ENCODE peak calls at places on chromosomes 3 and 15, in ten cellular contexts. R is stomach, F is H1, M is SK-N-SH, C is GM12878, Y is upper lobe of left lung, X is suprapubic skin, P is endothelial cell of umbilical vein, V is sigmoid colon, Q is HepG2. Z is an unnamed sample.

GRCh38 chr3:138456961-138457862 is 22.8 kb downstream of the ESYT3 start:
- DNase-seq in R (no peak), F (no peak), M (no peak), C (no peak), Y (no peak), X (peak; percentile 55), P (no peak), V (no peak), Q (no peak), Z (no peak)

GRCh38 chr15:87672309-87672897 is 584.1 kb downstream of the NTRK3 start:
- DNase-seq in R (no peak), F (peak; percentile 13), M (peak; percentile 27), C (no peak), Y (no peak), X (no peak), P (peak; percentile 2), V (no peak), Q (no peak), Z (no peak)

GRCh38 chr3:16912400-16913263 is 27.9 kb downstream of the PLCL2 start:
- DNase-seq in R (no peak), F (no peak), M (no peak), C (peak; percentile 90), Y (no peak), X (no peak), P (no peak), V (no peak), Q (no peak), Z (no peak)

GRCh38 chr15:77002436-77002835 is 7.5 kb downstream of the PSTPIP1 start:
- DNase-seq in R (no peak), F (no peak), M (no peak), C (no peak), Y (no peak), X (no peak), P (no peak), V (no peak), Q (no peak), Z (no peak)

GRCh38 chr3:3821780-3822179 is 22.5 kb downstream of the LRRN1 start:
- DNase-seq in R (no peak), F (no peak), M (no peak), C (no peak), Y (no peak), X (no peak), P (no peak), V (no peak), Q (no peak), Z (no peak)

GRCh38 chr3:28476194-28476593 is 127.6 kb upstream of the AZI2 start:
- DNase-seq in R (no peak), F (no peak), M (peak; percentile 58), C (peak; percentile 5), Y (no peak), X (no peak), P (peak; percentile 41), V (no peak), Q (peak; percentile 23), Z (no peak)

GRCh38 chr3:100865442-100865841 is 127.8 kb downstream of the ABI3BP start:
- DNase-seq in R (no peak), F (no peak), M (no peak), C (no peak), Y (no peak), X (no peak), P (peak; percentile 26), V (no peak), Q (no peak), Z (no peak)

GRCh38 chr3:177789500-177789899 is 592.2 kb upstream of the TBL1XR1 start:
- DNase-seq in R (no peak), F (no peak), M (peak; percentile 27), C (no peak), Y (no peak), X (no peak), P (no peak), V (no peak), Q (no peak), Z (no peak)

GRCh38 chr3:43503067-43503728 is 118.6 kb downstream of the ANO10 start:
- DNase-seq in R (no peak), F (no peak), M (peak; percentile 23), C (no peak), Y (no peak), X (no peak), P (peak; percentile 67), V (no peak), Q (peak; percentile 15), Z (no peak)

GRCh38 chr3:129114455-129114854 is 7.1 kb downstream of the RAB43 start:
- DNase-seq in R (no peak), F (no peak), M (no peak), C (no peak), Y (no peak), X (no peak), P (no peak), V (no peak), Q (no peak), Z (no peak)

GRCh38 chr3:116579843-116580242 is 129.7 kb upstream of the TUSC7 start:
- DNase-seq in R (no peak), F (no peak), M (no peak), C (no peak), Y (no peak), X (no peak), P (no peak), V (no peak), Q (peak; percentile 1), Z (no peak)

DNA sequence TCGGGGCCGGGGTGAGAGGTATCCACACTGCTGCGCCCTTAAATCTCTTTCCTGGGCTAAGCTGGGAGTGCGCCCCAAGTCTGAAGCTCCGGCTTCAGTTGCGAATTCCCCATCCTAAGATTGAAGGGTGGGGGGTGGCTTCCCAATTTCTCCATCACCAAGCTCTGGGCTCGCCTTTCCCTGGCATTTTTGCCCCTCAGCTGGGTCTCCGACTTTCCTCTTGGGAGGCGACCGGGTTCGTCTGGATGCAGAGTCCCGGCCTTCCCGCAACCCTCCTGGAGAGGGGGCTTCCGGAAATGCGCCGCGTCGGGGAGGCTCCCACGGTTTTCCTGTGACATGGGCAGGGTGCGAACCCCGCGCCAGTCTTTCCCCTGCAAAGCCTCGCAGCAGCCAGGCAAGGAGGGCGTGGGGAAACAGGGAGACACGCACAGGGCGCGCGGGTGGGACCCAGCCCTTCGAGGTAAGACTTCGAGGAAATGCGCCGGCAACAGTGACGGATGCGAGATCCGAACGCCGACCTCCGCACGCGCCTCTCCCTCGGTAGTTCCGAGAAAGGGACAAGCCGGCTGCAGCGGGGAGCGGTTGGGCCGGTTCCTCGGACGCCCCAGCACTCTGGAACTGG is 426 bp upstream of the HCN4 start:
- DNase-seq in R (no peak), F (no peak), M (peak; percentile 57), C (no peak), Y (peak; percentile 65), X (no peak), P (no peak), V (no peak), Q (no peak), Z (no peak)
- H3K4me1 ChIP-seq in R (peaks cover 12% of the 10 kb centered on the region), F (peaks cover 45% of the 10 kb centered on the region), M (peaks cover 8% of the 10 kb centered on the region), C (no peaks in the 10 kb centered on the region), Y (peaks cover 11% of the 10 kb centered on the region), X (peaks cover 18% of the 10 kb centered on the region), P (no peaks in the 10 kb centered on the region), V (peaks cover 25% of the 10 kb centered on the region), Q (no peaks in the 10 kb centered on the region), Z (no peaks in the 10 kb centered on the region)

GRCh38 chr15:27685638-27686037 is 413.5 kb downstream of the OCA2 start:
- DNase-seq in R (no peak), F (no peak), M (no peak), C (no peak), Y (no peak), X (no peak), P (no peak), V (no peak), Q (no peak), Z (no peak)

GRCh38 chr15:27690290-27690689 is 408.8 kb downstream of the OCA2 start:
- DNase-seq in R (no peak), F (no peak), M (no peak), C (no peak), Y (no peak), X (no peak), P (no peak), V (no peak), Q (no peak), Z (no peak)

GRCh38 chr15:27683126-27683525 is 416.0 kb downstream of the OCA2 start:
- DNase-seq in R (no peak), F (no peak), M (no peak), C (no peak), Y (no peak), X (no peak), P (no peak), V (no peak), Q (no peak), Z (no peak)

GRCh38 chr15:27686971-27687370 is 412.1 kb downstream of the OCA2 start:
- DNase-seq in R (no peak), F (no peak), M (no peak), C (no peak), Y (no peak), X (no peak), P (no peak), V (no peak), Q (no peak), Z (no peak)

DNA sequence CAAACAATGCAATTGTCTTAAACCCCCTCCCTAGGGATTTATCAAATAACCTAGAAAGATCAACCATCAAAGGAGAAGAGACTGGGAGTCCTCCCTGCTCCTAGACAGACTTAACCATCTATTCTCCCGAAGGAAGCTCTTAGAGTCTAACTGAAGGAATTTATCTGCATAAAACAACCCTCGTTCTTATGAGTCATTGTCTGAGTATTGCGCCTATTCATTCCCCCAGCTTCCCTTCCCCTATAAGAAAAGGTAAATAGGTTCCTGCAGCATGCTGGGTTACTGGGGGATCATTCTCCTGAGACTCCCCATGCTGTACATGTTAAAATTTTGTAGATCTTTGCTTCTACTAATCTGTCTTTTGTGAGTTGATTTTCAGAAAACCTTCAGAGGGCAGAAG is 412.7 kb downstream of the OCA2 start:
- DNase-seq in R (no peak), F (no peak), M (no peak), C (no peak), Y (no peak), X (no peak), P (no peak), V (no peak), Q (no peak), Z (no peak)
- H3K9me3 ChIP-seq in R (no peaks in the 10 kb centered on the region), F (no peaks in the 10 kb centered on the region), M (no peaks in the 10 kb centered on the region), C (no peaks in the 10 kb centered on the region), Y (no peaks in the 10 kb centered on the region), X (no peaks in the 10 kb centered on the region), P (peaks cover 3% of the 10 kb centered on the region), V (no peaks in the 10 kb centered on the region), Q (no peaks in the 10 kb centered on the region), Z (no peaks in the 10 kb centered on the region)

DNA sequence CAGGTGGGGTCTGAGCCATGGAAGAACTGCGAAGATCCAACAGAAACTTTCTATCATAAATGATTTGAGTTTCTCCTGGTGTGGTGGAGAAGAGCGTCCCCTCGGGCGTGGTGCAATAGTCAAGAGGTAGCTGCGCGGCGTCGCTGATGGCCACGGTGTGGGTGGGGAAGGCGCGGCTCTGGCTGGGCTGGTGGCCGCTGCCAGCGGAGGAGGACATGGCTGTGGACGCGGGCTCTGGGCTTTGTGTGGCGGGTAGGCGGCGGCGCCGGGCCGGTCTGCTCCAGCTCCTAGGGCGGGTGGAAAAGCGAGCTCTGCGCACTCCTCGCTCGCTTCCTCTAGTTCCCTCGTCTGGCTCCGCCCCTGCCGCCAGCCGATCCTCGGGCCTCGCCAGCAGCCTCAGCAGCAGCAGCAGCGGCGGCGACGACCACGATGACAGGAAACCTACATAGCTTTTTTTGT is 5.9 kb downstream of the STARD9 start:
- DNase-seq in R (peak; percentile 88), F (peak; percentile 57), M (peak; percentile 90), C (no peak), Y (peak; percentile 95), X (peak; percentile 92), P (peak; percentile 87), V (peak; percentile 95), Q (peak; percentile 62), Z (peak; percentile 74)
- TF ChIP-seq POLR2AphosphoS5 in R (peak; percentile 47), F (peak; percentile 75), M (peak; percentile 27), C (peak; percentile 36), Y (no peak), X (no peak), P (peak; percentile 50), V (peak; percentile 61), Q (no peak), Z (no peak)

GRCh38 chr3:10386121-10386520 is 65.2 kb upstream of the SEC13 start:
- DNase-seq in R (no peak), F (no peak), M (no peak), C (no peak), Y (no peak), X (no peak), P (no peak), V (no peak), Q (no peak), Z (no peak)
- H3K4me1 ChIP-seq in R (no peaks in the 10 kb centered on the region), F (no peaks in the 10 kb centered on the region), M (no peaks in the 10 kb centered on the region), C (peaks cover 14% of the 10 kb centered on the region), Y (no peaks in the 10 kb centered on the region), X (peaks cover under 1% of the 10 kb centered on the region), P (no peaks in the 10 kb centered on the region), V (no peaks in the 10 kb centered on the region), Q (no peaks in the 10 kb centered on the region), Z (no peaks in the 10 kb centered on the region)

Z was measured in breast epithelium.